ENCODE peak calls at places on chromosome 11, in six cellular contexts. One of them, this sample, is unnamed.

GRCh38 chr11:45209480-45209879 is 63.0 kb downstream of the PRDM11 start:
- DNase-seq in H9: no peak
- DNase-seq in HCT116: no peak
- DNase-seq in brain microvascular endothelial cell: no peak
- DNase-seq in cardiac muscle cell: no peak
- DNase-seq in coronary artery: no peak
- DNase-seq in this sample: no peak

GRCh38 chr11:75163917-75164316 is 13.0 kb downstream of the SLCO2B1 start:
- DNase-seq in H9: no peak
- DNase-seq in HCT116: no peak
- DNase-seq in brain microvascular endothelial cell: no peak
- DNase-seq in cardiac muscle cell: no peak
- DNase-seq in coronary artery: no peak
- DNase-seq in this sample: no peak

GRCh38 chr11:56152333-56152732 is 7.8 kb downstream of the OR8K5 start:
- DNase-seq in H9: no peak
- DNase-seq in HCT116: no peak
- DNase-seq in brain microvascular endothelial cell: no peak
- DNase-seq in cardiac muscle cell: no peak
- DNase-seq in coronary artery: no peak
- DNase-seq in this sample: no peak

GRCh38 chr11:16831281-16832192 is 93.1 kb downstream of the C11orf58 start:
- DNase-seq in H9: no peak
- DNase-seq in HCT116: no peak
- DNase-seq in brain microvascular endothelial cell: peak
- DNase-seq in cardiac muscle cell: no peak
- DNase-seq in coronary artery: no peak
- DNase-seq in this sample: no peak

GRCh38 chr11:108654994-108655631 is 9.8 kb upstream of the DDX10 start:
- DNase-seq in H9: no peak
- DNase-seq in HCT116: peak
- DNase-seq in brain microvascular endothelial cell: peak
- DNase-seq in cardiac muscle cell: peak
- DNase-seq in coronary artery: no peak
- DNase-seq in this sample: peak

GRCh38 chr11:393219-394033 is 583 bp upstream of the PKP3 start:
- DNase-seq in H9: no peak
- DNase-seq in HCT116: peak
- DNase-seq in brain microvascular endothelial cell: peak
- DNase-seq in cardiac muscle cell: no peak
- DNase-seq in coronary artery: no peak
- DNase-seq in this sample: no peak

GRCh38 chr11:45942381-45942780 is 19.9 kb downstream of the LARGE2 start:
- DNase-seq in H9: no peak
- DNase-seq in HCT116: no peak
- DNase-seq in brain microvascular endothelial cell: no peak
- DNase-seq in cardiac muscle cell: no peak
- DNase-seq in coronary artery: no peak
- DNase-seq in this sample: no peak

GRCh38 chr11:69307871-69308381 is 14.0 kb downstream of the MYEOV start:
- DNase-seq in H9: no peak
- DNase-seq in HCT116: no peak
- DNase-seq in brain microvascular endothelial cell: no peak
- DNase-seq in cardiac muscle cell: no peak
- DNase-seq in coronary artery: peak
- DNase-seq in this sample: no peak

GRCh38 chr11:71948314-71949027 is 19.6 kb downstream of the RNF121 start:
- DNase-seq in H9: no peak
- DNase-seq in HCT116: no peak
- DNase-seq in brain microvascular endothelial cell: no peak
- DNase-seq in cardiac muscle cell: no peak
- DNase-seq in coronary artery: no peak
- DNase-seq in this sample: no peak

GRCh38 chr11:78268516-78269410 is 80.0 kb downstream of the USP35 start:
- DNase-seq in H9: no peak
- DNase-seq in HCT116: no peak
- DNase-seq in brain microvascular endothelial cell: no peak
- DNase-seq in cardiac muscle cell: no peak
- DNase-seq in coronary artery: no peak
- DNase-seq in this sample: no peak

GRCh38 chr11:75815345-75815983 is 454 bp downstream of the UVRAG start:
- DNase-seq in H9: peak
- DNase-seq in HCT116: no peak
- DNase-seq in brain microvascular endothelial cell: peak
- DNase-seq in cardiac muscle cell: no peak
- DNase-seq in coronary artery: peak
- DNase-seq in this sample: peak

GRCh38 chr11:48170840-48171233 is 45.8 kb upstream of the OR4B1 start:
- DNase-seq in H9: no peak
- DNase-seq in HCT116: no peak
- DNase-seq in brain microvascular endothelial cell: no peak
- DNase-seq in cardiac muscle cell: no peak
- DNase-seq in coronary artery: no peak
- DNase-seq in this sample: peak

GRCh38 chr11:8017894-8018741 is 31.0 kb downstream of the EIF3F start:
- DNase-seq in H9: peak
- DNase-seq in HCT116: no peak
- DNase-seq in brain microvascular endothelial cell: no peak
- DNase-seq in cardiac muscle cell: no peak
- DNase-seq in coronary artery: peak
- DNase-seq in this sample: no peak

GRCh38 chr11:112537846-112538330 is 277.2 kb upstream of the PLET1 start:
- DNase-seq in H9: no peak
- DNase-seq in HCT116: no peak
- DNase-seq in brain microvascular endothelial cell: no peak
- DNase-seq in cardiac muscle cell: no peak
- DNase-seq in coronary artery: no peak
- DNase-seq in this sample: no peak

GRCh38 chr11:8082391-8083087 is 1.5 kb downstream of the TUB start:
- DNase-seq in H9: peak
- DNase-seq in HCT116: no peak
- DNase-seq in brain microvascular endothelial cell: no peak
- DNase-seq in cardiac muscle cell: peak
- DNase-seq in coronary artery: no peak
- DNase-seq in this sample: no peak

GRCh38 chr11:61732705-61733104 is 19.7 kb upstream of the MYRF start:
- DNase-seq in H9: no peak
- DNase-seq in HCT116: no peak
- DNase-seq in brain microvascular endothelial cell: no peak
- DNase-seq in cardiac muscle cell: no peak
- DNase-seq in coronary artery: no peak
- DNase-seq in this sample: no peak

GRCh38 chr11:606245-606644 is 9.5 kb downstream of the IRF7 start:
- DNase-seq in H9: no peak
- DNase-seq in HCT116: no peak
- DNase-seq in brain microvascular endothelial cell: no peak
- DNase-seq in cardiac muscle cell: no peak
- DNase-seq in coronary artery: no peak
- DNase-seq in this sample: no peak

GRCh38 chr11:19849107-19849789 is 136.6 kb downstream of the NAV2 start:
- DNase-seq in H9: no peak
- DNase-seq in HCT116: no peak
- DNase-seq in brain microvascular endothelial cell: no peak
- DNase-seq in cardiac muscle cell: peak
- DNase-seq in coronary artery: no peak
- DNase-seq in this sample: no peak

GRCh38 chr11:75733346-75734107 is 15.9 kb downstream of the MOGAT2 start:
- DNase-seq in H9: no peak
- DNase-seq in HCT116: no peak
- DNase-seq in brain microvascular endothelial cell: no peak
- DNase-seq in cardiac muscle cell: no peak
- DNase-seq in coronary artery: no peak
- DNase-seq in this sample: no peak

GRCh38 chr11:32071811-32072210 is 19.1 kb upstream of the RCN1 start:
- DNase-seq in H9: peak
- DNase-seq in HCT116: no peak
- DNase-seq in brain microvascular endothelial cell: peak
- DNase-seq in cardiac muscle cell: peak
- DNase-seq in coronary artery: no peak
- DNase-seq in this sample: no peak

GRCh38 chr11:93020248-93021088 is 51.0 kb downstream of the MTNR1B start:
- DNase-seq in H9: no peak
- DNase-seq in HCT116: no peak
- DNase-seq in brain microvascular endothelial cell: peak
- DNase-seq in cardiac muscle cell: no peak
- DNase-seq in coronary artery: no peak
- DNase-seq in this sample: no peak

GRCh38 chr11:132451942-132452601 is 1080.2 kb downstream of the OPCML start:
- DNase-seq in H9: no peak
- DNase-seq in HCT116: no peak
- DNase-seq in brain microvascular endothelial cell: no peak
- DNase-seq in cardiac muscle cell: no peak
- DNase-seq in coronary artery: no peak
- DNase-seq in this sample: no peak

GRCh38 chr11:5690736-5691135 is 1.1 kb downstream of the TRIM22 start:
- DNase-seq in H9: no peak
- DNase-seq in HCT116: no peak
- DNase-seq in brain microvascular endothelial cell: no peak
- DNase-seq in cardiac muscle cell: no peak
- DNase-seq in coronary artery: peak
- DNase-seq in this sample: peak

GRCh38 chr11:26618441-26618840 is 46.4 kb upstream of the MUC15 start:
- DNase-seq in H9: no peak
- DNase-seq in HCT116: no peak
- DNase-seq in brain microvascular endothelial cell: no peak
- DNase-seq in cardiac muscle cell: no peak
- DNase-seq in coronary artery: no peak
- DNase-seq in this sample: no peak

GRCh38 chr11:71339178-71339881 is 87.0 kb upstream of the SHANK2 start:
- DNase-seq in H9: no peak
- DNase-seq in HCT116: no peak
- DNase-seq in brain microvascular endothelial cell: no peak
- DNase-seq in cardiac muscle cell: no peak
- DNase-seq in coronary artery: peak
- DNase-seq in this sample: no peak

GRCh38 chr11:95067828-95068244 is 1.1 kb downstream of the SRSF8 start:
- DNase-seq in H9: no peak
- DNase-seq in HCT116: no peak
- DNase-seq in brain microvascular endothelial cell: no peak
- DNase-seq in cardiac muscle cell: no peak
- DNase-seq in coronary artery: no peak
- DNase-seq in this sample: no peak
- H3K27ac ChIP-seq in H9: no peak
- H3K27ac ChIP-seq in HCT116: peak
- H3K27ac ChIP-seq in brain microvascular endothelial cell: peak
- H3K27ac ChIP-seq in cardiac muscle cell: peak
- H3K27ac ChIP-seq in coronary artery: peak
- H3K27ac ChIP-seq in this sample: peak

DNA sequence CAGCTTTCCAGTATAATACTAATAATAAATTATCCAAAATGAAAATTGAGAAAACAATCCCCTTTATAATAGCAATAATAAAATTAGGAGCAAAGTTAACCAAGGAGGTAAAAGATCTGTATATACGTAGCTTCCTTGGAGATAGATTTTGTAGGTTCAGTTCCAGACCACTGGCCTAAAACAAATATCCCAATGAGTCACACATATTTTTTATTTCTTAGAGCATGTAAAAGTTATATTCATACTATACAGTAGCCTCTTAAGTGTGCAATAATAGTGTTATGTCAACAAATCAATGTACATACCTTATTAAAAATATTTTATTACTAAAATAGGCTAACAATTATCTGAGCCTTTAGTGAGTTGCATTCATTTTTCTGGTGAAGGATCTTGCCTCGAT is 178.4 kb downstream of the ARHGAP42 start:
- DNase-seq in H9: no peak
- DNase-seq in HCT116: no peak
- DNase-seq in brain microvascular endothelial cell: no peak
- DNase-seq in cardiac muscle cell: no peak
- DNase-seq in coronary artery: no peak
- DNase-seq in this sample: no peak
- H3K27ac ChIP-seq in H9: no peak
- H3K27ac ChIP-seq in HCT116: no peak
- H3K27ac ChIP-seq in brain microvascular endothelial cell: no peak
- H3K27ac ChIP-seq in cardiac muscle cell: no peak
- H3K27ac ChIP-seq in coronary artery: no peak
- H3K27ac ChIP-seq in this sample: no peak

GRCh38 chr11:65575568-65576231 is at the start of gene EHBP1L1:
- DNase-seq in H9: no peak
- DNase-seq in HCT116: no peak
- DNase-seq in brain microvascular endothelial cell: no peak
- DNase-seq in cardiac muscle cell: peak
- DNase-seq in coronary artery: peak
- DNase-seq in this sample: peak

GRCh38 chr11:65574963-65575567 is 788 bp upstream of the EHBP1L1 start:
- DNase-seq in H9: no peak
- DNase-seq in HCT116: no peak
- DNase-seq in brain microvascular endothelial cell: no peak
- DNase-seq in cardiac muscle cell: no peak
- DNase-seq in coronary artery: no peak
- DNase-seq in this sample: peak

GRCh38 chr11:65576867-65577755 is 1.3 kb downstream of the EHBP1L1 start:
- DNase-seq in H9: no peak
- DNase-seq in HCT116: no peak
- DNase-seq in brain microvascular endothelial cell: no peak
- DNase-seq in cardiac muscle cell: no peak
- DNase-seq in coronary artery: peak
- DNase-seq in this sample: peak

GRCh38 chr11:65577756-65578109 is 1.9 kb downstream of the EHBP1L1 start:
- DNase-seq in H9: no peak
- DNase-seq in HCT116: no peak
- DNase-seq in brain microvascular endothelial cell: no peak
- DNase-seq in cardiac muscle cell: no peak
- DNase-seq in coronary artery: no peak
- DNase-seq in this sample: no peak

GRCh38 chr11:65576232-65576866 is 496 bp downstream of the EHBP1L1 start:
- DNase-seq in H9: no peak
- DNase-seq in HCT116: no peak
- DNase-seq in brain microvascular endothelial cell: no peak
- DNase-seq in cardiac muscle cell: no peak
- DNase-seq in coronary artery: no peak
- DNase-seq in this sample: no peak
- H3K27ac ChIP-seq in H9: no peak
- H3K27ac ChIP-seq in HCT116: peak
- H3K27ac ChIP-seq in brain microvascular endothelial cell: peak
- H3K27ac ChIP-seq in cardiac muscle cell: no peak
- H3K27ac ChIP-seq in coronary artery: peak
- H3K27ac ChIP-seq in this sample: peak

GRCh38 chr11:1861435-1862411 is 8.8 kb downstream of the LSP1 start:
- DNase-seq in H9: no peak
- DNase-seq in HCT116: no peak
- DNase-seq in brain microvascular endothelial cell: no peak
- DNase-seq in cardiac muscle cell: no peak
- DNase-seq in coronary artery: no peak
- DNase-seq in this sample: no peak

GRCh38 chr11:1864831-1865665 is 12.2 kb downstream of the LSP1 start:
- DNase-seq in H9: no peak
- DNase-seq in HCT116: no peak
- DNase-seq in brain microvascular endothelial cell: no peak
- DNase-seq in cardiac muscle cell: no peak
- DNase-seq in coronary artery: no peak
- DNase-seq in this sample: no peak

GRCh38 chr11:1864216-1864615 is 11.3 kb downstream of the LSP1 start:
- DNase-seq in H9: no peak
- DNase-seq in HCT116: no peak
- DNase-seq in brain microvascular endothelial cell: no peak
- DNase-seq in cardiac muscle cell: no peak
- DNase-seq in coronary artery: no peak
- DNase-seq in this sample: no peak

GRCh38 chr11:1862588-1863351 is 9.9 kb downstream of the LSP1 start:
- DNase-seq in H9: no peak
- DNase-seq in HCT116: peak
- DNase-seq in brain microvascular endothelial cell: peak
- DNase-seq in cardiac muscle cell: no peak
- DNase-seq in coronary artery: no peak
- DNase-seq in this sample: no peak

GRCh38 chr11:1863352-1864215 is 10.7 kb downstream of the LSP1 start:
- DNase-seq in H9: peak
- DNase-seq in HCT116: peak
- DNase-seq in brain microvascular endothelial cell: peak
- DNase-seq in cardiac muscle cell: peak
- DNase-seq in coronary artery: peak
- DNase-seq in this sample: peak
- H3K27ac ChIP-seq in H9: no peak
- H3K27ac ChIP-seq in HCT116: peak
- H3K27ac ChIP-seq in brain microvascular endothelial cell: peak
- H3K27ac ChIP-seq in cardiac muscle cell: no peak
- H3K27ac ChIP-seq in coronary artery: peak
- H3K27ac ChIP-seq in this sample: no peak